ENCODE peak calls at places on chromosomes 5 and 9, in five cellular contexts. One of them, this sample, is unnamed.

GRCh38 chr5:168656633-168657032 is 77.5 kb upstream of the PANK3 start:
- DNase-seq in HCT116: no peak
- DNase-seq in MM.1S: no peak
- DNase-seq in neural progenitor cell: no peak
- DNase-seq in SK-N-SH: no peak
- DNase-seq in this sample: peak; percentile 7

GRCh38 chr9:136672431-136673087 is 9.8 kb downstream of the EGFL7 start:
- DNase-seq in MM.1S: no peak
- DNase-seq in neural progenitor cell: no peak
- DNase-seq in SK-N-SH: no peak
- DNase-seq in HCT116: no peak
- DNase-seq in this sample: no peak

GRCh38 chr5:1143670-1143951 is 31.7 kb upstream of the SLC12A7 start:
- DNase-seq in HCT116: no peak
- DNase-seq in MM.1S: no peak
- DNase-seq in SK-N-SH: no peak
- DNase-seq in neural progenitor cell: no peak
- DNase-seq in this sample: no peak

GRCh38 chr9:135015986-135016640 is 71.4 kb upstream of the OLFM1 start:
- DNase-seq in HCT116: no peak
- DNase-seq in SK-N-SH: no peak
- DNase-seq in MM.1S: no peak
- DNase-seq in neural progenitor cell: no peak
- DNase-seq in this sample: no peak

GRCh38 chr9:125999504-125999881 is 252.3 kb downstream of the PBX3 start:
- DNase-seq in HCT116: no peak
- DNase-seq in SK-N-SH: peak; percentile 24
- DNase-seq in neural progenitor cell: no peak
- DNase-seq in MM.1S: no peak
- DNase-seq in this sample: no peak

GRCh38 chr5:40680741-40681350 is 1.1 kb downstream of the PTGER4 start:
- DNase-seq in HCT116: no peak
- DNase-seq in MM.1S: no peak
- DNase-seq in neural progenitor cell: peak; percentile 44
- DNase-seq in SK-N-SH: peak; percentile 39
- DNase-seq in this sample: no peak

GRCh38 chr5:77168187-77168883 is 42.1 kb upstream of the PDE8B start:
- DNase-seq in neural progenitor cell: no peak
- DNase-seq in HCT116: no peak
- DNase-seq in SK-N-SH: no peak
- DNase-seq in MM.1S: no peak
- DNase-seq in this sample: peak; percentile 30

GRCh38 chr5:140242099-140242498 is 60.8 kb downstream of the PFDN1 start:
- DNase-seq in SK-N-SH: no peak
- DNase-seq in MM.1S: no peak
- DNase-seq in HCT116: no peak
- DNase-seq in neural progenitor cell: no peak
- DNase-seq in this sample: no peak

GRCh38 chr9:127162567-127163365 is 40.3 kb upstream of the ANGPTL2 start:
- DNase-seq in neural progenitor cell: no peak
- DNase-seq in MM.1S: no peak
- DNase-seq in HCT116: no peak
- DNase-seq in SK-N-SH: no peak
- DNase-seq in this sample: no peak

GRCh38 chr5:54243483-54244080 is 66.8 kb downstream of the ARL15 start:
- DNase-seq in neural progenitor cell: peak; percentile 58
- DNase-seq in MM.1S: peak; percentile 21
- DNase-seq in SK-N-SH: peak; percentile 49
- DNase-seq in HCT116: peak; percentile 27
- DNase-seq in this sample: peak; percentile 48

GRCh38 chr5:24188196-24188595 is 456.6 kb downstream of the CDH10 start:
- DNase-seq in neural progenitor cell: no peak
- DNase-seq in MM.1S: no peak
- DNase-seq in SK-N-SH: no peak
- DNase-seq in HCT116: no peak
- DNase-seq in this sample: no peak

DNA sequence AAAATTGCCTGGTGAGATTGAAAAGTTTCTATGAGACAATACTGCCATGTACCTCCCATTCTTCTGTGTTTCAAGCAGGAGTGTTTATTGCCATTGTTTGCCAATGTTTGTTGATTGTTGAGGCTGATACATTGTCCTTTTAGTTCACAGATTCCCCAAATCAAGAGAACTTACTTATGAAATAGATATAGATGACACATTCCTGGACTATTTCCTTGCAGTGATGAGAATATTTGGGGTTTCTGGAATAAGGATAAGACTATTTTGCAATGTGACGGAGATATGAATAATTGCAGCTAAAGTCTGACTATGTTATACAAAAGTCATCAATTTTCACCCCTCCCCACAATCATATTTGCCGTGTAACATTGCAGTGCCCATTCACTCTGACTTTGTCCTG is 460.8 kb downstream of the CDH10 start:
- DNase-seq in neural progenitor cell: no peak
- DNase-seq in MM.1S: no peak
- DNase-seq in SK-N-SH: no peak
- DNase-seq in HCT116: no peak
- DNase-seq in this sample: peak; percentile 27
- TF ChIP-seq EZH2phosphoT487 in neural progenitor cell: no peak
- TF ChIP-seq EZH2phosphoT487 in MM.1S: no peak
- TF ChIP-seq EZH2phosphoT487 in SK-N-SH: no peak
- TF ChIP-seq EZH2phosphoT487 in HCT116: no peak
- TF ChIP-seq EZH2phosphoT487 in this sample: no peak

DNA sequence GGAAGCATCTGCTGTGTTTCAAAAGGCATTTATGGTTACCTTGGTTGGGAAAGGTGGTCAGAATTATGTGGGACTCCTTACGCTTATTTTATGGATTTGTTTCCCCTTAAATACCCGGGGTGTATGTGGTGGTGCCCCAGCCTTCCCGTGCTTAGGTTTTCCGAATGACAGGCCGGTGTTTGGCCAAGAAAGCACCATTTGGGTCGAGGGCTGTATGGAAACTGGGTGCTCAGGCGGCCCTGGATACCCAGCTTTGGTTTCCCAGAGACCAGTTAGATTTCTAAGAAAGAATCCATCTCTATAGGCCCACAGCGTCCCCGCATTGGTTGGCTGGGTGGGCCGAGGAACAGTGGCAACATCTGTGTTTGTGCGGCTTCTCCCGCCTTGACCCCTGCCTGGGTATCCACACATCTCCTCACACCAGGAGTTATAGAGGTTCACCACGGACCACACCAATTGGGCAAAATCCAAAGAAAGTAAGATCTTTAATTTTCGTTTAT is 868 bp downstream of the ARHGEF28 start:
- DNase-seq in neural progenitor cell: no peak
- DNase-seq in HCT116: no peak
- DNase-seq in SK-N-SH: no peak
- DNase-seq in MM.1S: no peak
- DNase-seq in this sample: no peak
- H3K9ac ChIP-seq in neural progenitor cell: no peak overlapping the region
- H3K9ac ChIP-seq in HCT116: peak overlapping the region; percentile 62
- H3K9ac ChIP-seq in SK-N-SH: peak overlapping the region; percentile 76
- H3K9ac ChIP-seq in MM.1S: no peak overlapping the region
- H3K9ac ChIP-seq in this sample: peak overlapping the region; percentile 77

GRCh38 chr5:176700239-176700847 is 53.1 kb downstream of the TSPAN17 start:
- DNase-seq in MM.1S: no peak
- DNase-seq in neural progenitor cell: peak; percentile 81
- DNase-seq in SK-N-SH: peak; percentile 85
- DNase-seq in HCT116: no peak
- DNase-seq in this sample: peak; percentile 52
- TF ChIP-seq CTCF in MM.1S: no peak
- TF ChIP-seq CTCF in neural progenitor cell: peak; percentile 75
- TF ChIP-seq CTCF in SK-N-SH: peak; percentile 31
- TF ChIP-seq CTCF in HCT116: peak; percentile 69
- TF ChIP-seq CTCF in this sample: peak; percentile 64

GRCh38 chr5:151023047-151023615 is 2.7 kb downstream of the GPX3 start:
- DNase-seq in neural progenitor cell: no peak
- DNase-seq in MM.1S: no peak
- DNase-seq in HCT116: no peak
- DNase-seq in SK-N-SH: no peak
- DNase-seq in this sample: peak; percentile 61
- TF ChIP-seq EZH2phosphoT487 in neural progenitor cell: no peak
- TF ChIP-seq EZH2phosphoT487 in MM.1S: no peak
- TF ChIP-seq EZH2phosphoT487 in HCT116: no peak
- TF ChIP-seq EZH2phosphoT487 in SK-N-SH: no peak
- TF ChIP-seq EZH2phosphoT487 in this sample: no peak

GRCh38 chr5:128627939-128628338 is 89.9 kb upstream of the FBN2 start:
- DNase-seq in SK-N-SH: no peak
- DNase-seq in neural progenitor cell: no peak
- DNase-seq in MM.1S: no peak
- DNase-seq in HCT116: no peak
- DNase-seq in this sample: no peak
- H3K9ac ChIP-seq in SK-N-SH: no peak overlapping the region
- H3K9ac ChIP-seq in neural progenitor cell: no peak overlapping the region
- H3K9ac ChIP-seq in MM.1S: no peak overlapping the region
- H3K9ac ChIP-seq in HCT116: no peak overlapping the region
- H3K9ac ChIP-seq in this sample: no peak overlapping the region

GRCh38 chr5:131114754-131115153 is 50.3 kb downstream of the HINT1 start:
- DNase-seq in MM.1S: no peak
- DNase-seq in SK-N-SH: no peak
- DNase-seq in neural progenitor cell: no peak
- DNase-seq in HCT116: no peak
- DNase-seq in this sample: peak; percentile 31

GRCh38 chr5:131107128-131107527 is 57.9 kb downstream of the HINT1 start:
- DNase-seq in SK-N-SH: no peak
- DNase-seq in MM.1S: no peak
- DNase-seq in neural progenitor cell: no peak
- DNase-seq in HCT116: no peak
- DNase-seq in this sample: no peak

GRCh38 chr5:131112424-131112823 is 52.6 kb downstream of the HINT1 start:
- DNase-seq in SK-N-SH: no peak
- DNase-seq in neural progenitor cell: no peak
- DNase-seq in HCT116: no peak
- DNase-seq in MM.1S: no peak
- DNase-seq in this sample: no peak

GRCh38 chr5:131109540-131110255 is 55.4 kb downstream of the HINT1 start:
- DNase-seq in HCT116: peak; percentile 35
- DNase-seq in MM.1S: peak; percentile 58
- DNase-seq in SK-N-SH: peak; percentile 46
- DNase-seq in neural progenitor cell: peak; percentile 59
- DNase-seq in this sample: peak; percentile 64

GRCh38 chr5:131110256-131110594 is 54.8 kb downstream of the HINT1 start:
- DNase-seq in MM.1S: no peak
- DNase-seq in SK-N-SH: no peak
- DNase-seq in neural progenitor cell: no peak
- DNase-seq in HCT116: no peak
- DNase-seq in this sample: no peak
- TF ChIP-seq CTCF in MM.1S: no peak
- TF ChIP-seq CTCF in SK-N-SH: no peak
- TF ChIP-seq CTCF in neural progenitor cell: no peak
- TF ChIP-seq CTCF in HCT116: no peak
- TF ChIP-seq CTCF in this sample: no peak

GRCh38 chr9:70392189-70392588 is 22.3 kb downstream of the KLF9 start:
- DNase-seq in MM.1S: no peak
- DNase-seq in SK-N-SH: peak; percentile 34
- DNase-seq in HCT116: no peak
- DNase-seq in neural progenitor cell: no peak
- DNase-seq in this sample: peak; percentile 13
- TF ChIP-seq EZH2phosphoT487 in MM.1S: no peak
- TF ChIP-seq EZH2phosphoT487 in SK-N-SH: no peak
- TF ChIP-seq EZH2phosphoT487 in HCT116: no peak
- TF ChIP-seq EZH2phosphoT487 in neural progenitor cell: no peak
- TF ChIP-seq EZH2phosphoT487 in this sample: no peak